ENCODE peak calls at places on chromosomes 16 and 17, in five cellular contexts. V is body of pancreas, T is adrenal gland, Y is thyroid gland, M is heart left ventricle. E is an unnamed sample.

GRCh38 chr17:8100149-8100548 is 12.6 kb upstream of the ALOX12B start:
- DNase-seq in V (no peak), T (no peak), Y (peak; percentile 28), M (no peak), E (no peak)

GRCh38 chr16:78729687-78730086 is 630.2 kb downstream of the WWOX start:
- DNase-seq in V (no peak), T (no peak), Y (no peak), M (no peak), E (no peak)

GRCh38 chr16:870856-871561 is 70.5 kb upstream of the GNG13 start:
- DNase-seq in V (no peak), T (no peak), Y (no peak), M (peak; percentile 66), E (no peak)

GRCh38 chr16:14286381-14287230 is 215.5 kb downstream of the MRTFB start:
- DNase-seq in V (no peak), T (no peak), Y (no peak), M (no peak), E (peak; percentile 46)

GRCh38 chr16:51267676-51268075 is 116.6 kb upstream of the SALL1 start:
- DNase-seq in V (no peak), T (no peak), Y (peak; percentile 12), M (no peak), E (no peak)

GRCh38 chr16:22356930-22357634 is 17.3 kb downstream of the CDR2 start:
- DNase-seq in V (no peak), T (no peak), Y (no peak), M (no peak), E (no peak)

GRCh38 chr17:50564916-50565315 is 4.4 kb downstream of the CACNA1G start:
- DNase-seq in V (peak; percentile 46), T (no peak), Y (peak; percentile 45), M (peak; percentile 79), E (peak; percentile 63)

GRCh38 chr16:588639-588888 is 1.3 kb upstream of the RAB40C start:
- DNase-seq in V (peak; percentile 63), T (peak; percentile 83), Y (peak; percentile 55), M (peak; percentile 67), E (peak; percentile 55)

GRCh38 chr16:23015580-23015979 is 133.7 kb downstream of the USP31 start:
- DNase-seq in V (no peak), T (no peak), Y (no peak), M (no peak), E (no peak)

GRCh38 chr16:57054771-57055170 is 37.6 kb upstream of the CPNE2 start:
- DNase-seq in V (no peak), T (no peak), Y (no peak), M (no peak), E (no peak)

GRCh38 chr16:27434141-27435051 is 32.4 kb downstream of the IL21R start:
- DNase-seq in V (no peak), T (no peak), Y (no peak), M (peak; percentile 38), E (peak; percentile 12)

GRCh38 chr17:72611172-72611571 is 481.3 kb downstream of the SLC39A11 start:
- DNase-seq in V (no peak), T (no peak), Y (no peak), M (no peak), E (no peak)

GRCh38 chr16:66569827-66570405 is 3.7 kb downstream of the CMTM1 start:
- DNase-seq in V (no peak), T (no peak), Y (no peak), M (no peak), E (no peak)

GRCh38 chr17:73576556-73576955 is 67.7 kb downstream of the SDK2 start:
- DNase-seq in V (no peak), T (no peak), Y (no peak), M (no peak), E (no peak)

GRCh38 chr17:10598620-10599019 is 49.2 kb upstream of the MYH2 start:
- DNase-seq in V (no peak), T (no peak), Y (no peak), M (no peak), E (no peak)

GRCh38 chr16:74742051-74742481 is 32.6 kb downstream of the FA2H start:
- DNase-seq in V (no peak), T (no peak), Y (no peak), M (no peak), E (no peak)

GRCh38 chr17:48439473-48439872 is 9.5 kb upstream of the SKAP1 start:
- DNase-seq in V (no peak), T (no peak), Y (no peak), M (no peak), E (no peak)

GRCh38 chr17:40547785-40548478 is 17.3 kb downstream of the CCR7 start:
- DNase-seq in V (no peak), T (no peak), Y (no peak), M (no peak), E (no peak)

GRCh38 chr16:10521681-10522274 is 58.6 kb downstream of the EMP2 start:
- DNase-seq in V (peak; percentile 71), T (peak; percentile 65), Y (peak; percentile 69), M (no peak), E (peak; percentile 78)

GRCh38 chr17:40502716-40503115 is 1.3 kb upstream of the TNS4 start:
- DNase-seq in V (no peak), T (no peak), Y (no peak), M (no peak), E (no peak)

GRCh38 chr16:58652741-58653140 is 23.1 kb upstream of the CNOT1 start:
- DNase-seq in V (no peak), T (peak; percentile 57), Y (no peak), M (peak; percentile 18), E (peak; percentile 63)

GRCh38 chr17:51152766-51153209 is 571 bp upstream of the NME1 start:
- DNase-seq in V (no peak), T (no peak), Y (peak; percentile 18), M (no peak), E (peak; percentile 22)

GRCh38 chr16:3984111-3985060 is 103.9 kb upstream of the CREBBP start:
- DNase-seq in V (no peak), T (no peak), Y (no peak), M (no peak), E (no peak)

GRCh38 chr16:3740934-3741333 is 23.6 kb upstream of the TRAP1 start:
- DNase-seq in V (no peak), T (peak; percentile 2), Y (no peak), M (no peak), E (no peak)

GRCh38 chr16:50940275-50940854 is 198.5 kb downstream of the CYLD start:
- DNase-seq in V (peak; percentile 86), T (no peak), Y (peak; percentile 42), M (no peak), E (no peak)

GRCh38 chr17:73341350-73342056 is 29.7 kb upstream of the CDC42EP4 start:
- DNase-seq in V (peak; percentile 42), T (no peak), Y (peak; percentile 22), M (no peak), E (peak; percentile 25)

DNA sequence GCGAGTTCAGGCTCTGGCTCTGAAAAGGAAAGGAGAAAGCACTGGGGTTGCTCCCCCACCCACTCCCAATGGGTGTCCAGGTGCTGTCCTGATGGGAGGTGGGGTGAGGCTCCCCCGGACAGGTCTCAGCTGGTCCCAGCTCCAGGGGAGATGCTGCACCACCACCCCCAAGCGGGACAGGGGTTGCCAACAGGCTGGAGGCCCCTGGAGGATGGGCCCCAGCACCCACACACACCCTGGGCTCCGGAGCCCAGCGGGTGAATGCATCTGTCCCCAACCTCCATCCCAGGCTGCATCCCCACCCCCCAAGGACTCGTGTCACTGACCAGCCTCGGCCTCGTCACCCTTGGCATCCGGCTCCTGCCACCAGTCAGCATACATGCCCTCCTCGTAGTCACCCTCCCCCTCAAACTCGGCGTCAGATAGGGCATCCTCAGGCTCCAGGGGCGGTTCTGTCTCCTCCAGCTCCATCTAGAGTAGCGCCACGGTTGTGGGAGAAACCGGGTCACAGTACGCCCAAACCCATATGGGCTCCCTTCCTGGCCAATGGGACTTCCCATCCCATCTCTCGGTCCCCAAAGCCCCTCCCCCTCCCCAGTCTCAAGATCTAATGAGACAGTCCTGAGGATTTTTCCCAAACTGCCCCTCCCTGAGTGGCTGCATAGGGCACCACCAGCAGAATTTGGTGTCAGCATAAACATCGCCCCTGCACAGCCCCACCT is 8.6 kb downstream of the P3H4 start:
- DNase-seq in V (no peak), T (no peak), Y (no peak), M (no peak), E (no peak)
- TF ChIP-seq POLR2A in V (no peak), T (no peak), Y (no peak), M (no peak), E (no peak)

GRCh38 chr17:82202981-82203380 is 9.7 kb downstream of the CCDC57 start:
- DNase-seq in V (no peak), T (no peak), Y (no peak), M (no peak), E (no peak)

GRCh38 chr17:82201498-82201910 is 11.1 kb downstream of the CCDC57 start:
- DNase-seq in V (no peak), T (no peak), Y (no peak), M (no peak), E (no peak)

GRCh38 chr17:82203920-82204319 is 8.7 kb downstream of the CCDC57 start:
- DNase-seq in V (no peak), T (no peak), Y (no peak), M (no peak), E (no peak)

GRCh38 chr17:82205720-82206508 is 6.7 kb downstream of the CCDC57 start:
- DNase-seq in V (peak; percentile 87), T (peak; percentile 87), Y (peak; percentile 88), M (peak; percentile 89), E (peak; percentile 92)

GRCh38 chr17:82204831-82205719 is 7.6 kb downstream of the CCDC57 start:
- DNase-seq in V (no peak), T (peak; percentile 79), Y (no peak), M (no peak), E (no peak)
- H3K4me3 ChIP-seq in V (no peak overlapping the region), T (no peak overlapping the region), Y (no peak overlapping the region), M (no peak overlapping the region), E (no peak overlapping the region)

GRCh38 chr17:6567528-6568185 is 11.3 kb upstream of the PITPNM3 start:
- DNase-seq in V (no peak), T (peak; percentile 67), Y (no peak), M (no peak), E (peak; percentile 34)
- H3K27ac ChIP-seq in V (no peak overlapping the region), T (no peak overlapping the region), Y (no peak overlapping the region), M (no peak overlapping the region), E (no peak overlapping the region)

GRCh38 chr17:28705728-28706334 is 5.9 kb downstream of the PROCA1 start:
- DNase-seq in V (no peak), T (no peak), Y (no peak), M (no peak), E (no peak)
- TF ChIP-seq POLR2A in V (no peak), T (no peak), Y (no peak), M (no peak), E (no peak)

GRCh38 chr17:75891605-75892555 is 4.9 kb downstream of the TRIM65 start:
- DNase-seq in V (no peak), T (no peak), Y (no peak), M (no peak), E (no peak)

GRCh38 chr17:75892556-75893224 is 4.1 kb downstream of the TRIM65 start:
- DNase-seq in V (no peak), T (no peak), Y (no peak), M (no peak), E (no peak)

GRCh38 chr17:75893305-75894048 is 3.3 kb downstream of the TRIM65 start:
- DNase-seq in V (no peak), T (no peak), Y (no peak), M (no peak), E (no peak)

GRCh38 chr17:75896360-75897075 is at the start of gene TRIM65:
- DNase-seq in V (peak; percentile 89), T (peak; percentile 86), Y (peak; percentile 87), M (peak; percentile 94), E (peak; percentile 81)

GRCh38 chr17:75894049-75894742 is 2.6 kb downstream of the TRIM65 start:
- DNase-seq in V (no peak), T (no peak), Y (no peak), M (no peak), E (no peak)
- H3K4me3 ChIP-seq in V (no peak overlapping the region), T (no peak overlapping the region), Y (no peak overlapping the region), M (no peak overlapping the region), E (no peak overlapping the region)